ENCODE peak calls at places on chromosomes 6 and 20, in five cellular contexts. One of them, this sample, is unnamed.

GRCh38 chr6:21891065-21891464 is 297.5 kb downstream of the SOX4 start:
- DNase-seq in IMR-90: no peak
- DNase-seq in HepG2: no peak
- DNase-seq in SK-N-SH: no peak
- DNase-seq in GM12878: no peak
- DNase-seq in this sample: no peak

GRCh38 chr6:157314705-157315321 is 8.5 kb downstream of the TMEM242 start:
- DNase-seq in IMR-90: peak
- DNase-seq in HepG2: peak
- DNase-seq in SK-N-SH: peak
- DNase-seq in GM12878: peak
- DNase-seq in this sample: peak

GRCh38 chr6:151763938-151764680 is 43.4 kb upstream of the ESR1 start:
- DNase-seq in IMR-90: peak
- DNase-seq in HepG2: peak
- DNase-seq in SK-N-SH: peak
- DNase-seq in GM12878: no peak
- DNase-seq in this sample: peak

GRCh38 chr6:27672113-27672799 is 199.4 kb upstream of the ZNF184 start:
- DNase-seq in IMR-90: peak
- DNase-seq in HepG2: peak
- DNase-seq in SK-N-SH: no peak
- DNase-seq in GM12878: no peak
- DNase-seq in this sample: peak

GRCh38 chr6:154258064-154258757 is 98.4 kb downstream of the IPCEF1 start:
- DNase-seq in IMR-90: no peak
- DNase-seq in HepG2: no peak
- DNase-seq in SK-N-SH: no peak
- DNase-seq in GM12878: no peak
- DNase-seq in this sample: no peak

GRCh38 chr6:43709654-43710303 is 22.2 kb upstream of the MRPS18A start:
- DNase-seq in IMR-90: no peak
- DNase-seq in HepG2: no peak
- DNase-seq in SK-N-SH: no peak
- DNase-seq in GM12878: no peak
- DNase-seq in this sample: no peak

GRCh38 chr6:147949981-147950622 is 392.5 kb upstream of the SASH1 start:
- DNase-seq in IMR-90: peak
- DNase-seq in HepG2: no peak
- DNase-seq in SK-N-SH: no peak
- DNase-seq in GM12878: no peak
- DNase-seq in this sample: no peak

GRCh38 chr20:36845288-36845969 is 30.5 kb upstream of the TLDC2 start:
- DNase-seq in IMR-90: no peak
- DNase-seq in HepG2: no peak
- DNase-seq in SK-N-SH: no peak
- DNase-seq in GM12878: no peak
- DNase-seq in this sample: no peak

GRCh38 chr6:135498178-135498841 is 770 bp upstream of the AHI1 start:
- DNase-seq in IMR-90: peak
- DNase-seq in HepG2: peak
- DNase-seq in SK-N-SH: peak
- DNase-seq in GM12878: no peak
- DNase-seq in this sample: peak

GRCh38 chr6:108133594-108134179 is 32.1 kb upstream of the NR2E1 start:
- DNase-seq in IMR-90: peak
- DNase-seq in HepG2: peak
- DNase-seq in SK-N-SH: peak
- DNase-seq in GM12878: no peak
- DNase-seq in this sample: peak

GRCh38 chr6:76275746-76276145 is 203.3 kb upstream of the IMPG1 start:
- DNase-seq in IMR-90: no peak
- DNase-seq in HepG2: no peak
- DNase-seq in SK-N-SH: peak
- DNase-seq in GM12878: no peak
- DNase-seq in this sample: no peak

GRCh38 chr20:47733892-47734291 is 51.4 kb downstream of the SULF2 start:
- DNase-seq in IMR-90: no peak
- DNase-seq in HepG2: no peak
- DNase-seq in SK-N-SH: no peak
- DNase-seq in GM12878: no peak
- DNase-seq in this sample: no peak

GRCh38 chr6:76441850-76442249 is 369.4 kb upstream of the IMPG1 start:
- DNase-seq in IMR-90: no peak
- DNase-seq in HepG2: no peak
- DNase-seq in SK-N-SH: no peak
- DNase-seq in GM12878: no peak
- DNase-seq in this sample: no peak

GRCh38 chr6:169109381-169109780 is 144.3 kb downstream of the THBS2 start:
- DNase-seq in IMR-90: no peak
- DNase-seq in HepG2: no peak
- DNase-seq in SK-N-SH: no peak
- DNase-seq in GM12878: no peak
- DNase-seq in this sample: no peak

GRCh38 chr6:169167581-169168301 is 85.9 kb downstream of the THBS2 start:
- DNase-seq in IMR-90: peak
- DNase-seq in HepG2: no peak
- DNase-seq in SK-N-SH: peak
- DNase-seq in GM12878: no peak
- DNase-seq in this sample: no peak

GRCh38 chr6:159038914-159039884 is 5.6 kb downstream of the TAGAP start:
- DNase-seq in IMR-90: peak
- DNase-seq in HepG2: no peak
- DNase-seq in SK-N-SH: no peak
- DNase-seq in GM12878: peak
- DNase-seq in this sample: no peak

GRCh38 chr20:52446421-52447231 is 255.0 kb upstream of the ZFP64 start:
- DNase-seq in IMR-90: peak
- DNase-seq in HepG2: no peak
- DNase-seq in SK-N-SH: no peak
- DNase-seq in GM12878: no peak
- DNase-seq in this sample: no peak

GRCh38 chr20:34947336-34947735 is 8.3 kb downstream of the GSS start:
- DNase-seq in IMR-90: no peak
- DNase-seq in HepG2: no peak
- DNase-seq in SK-N-SH: no peak
- DNase-seq in GM12878: no peak
- DNase-seq in this sample: no peak
- TF ChIP-seq SMC3 in IMR-90: no peak
- TF ChIP-seq SMC3 in HepG2: no peak
- TF ChIP-seq SMC3 in SK-N-SH: no peak
- TF ChIP-seq SMC3 in GM12878: no peak
- TF ChIP-seq SMC3 in this sample: no peak

GRCh38 chr6:34196116-34196832 is 40.4 kb upstream of the HMGA1 start:
- DNase-seq in IMR-90: peak
- DNase-seq in HepG2: no peak
- DNase-seq in SK-N-SH: peak
- DNase-seq in GM12878: peak
- DNase-seq in this sample: peak
- H3K9ac ChIP-seq in IMR-90: peak
- H3K9ac ChIP-seq in HepG2: peak
- H3K9ac ChIP-seq in SK-N-SH: peak
- H3K9ac ChIP-seq in GM12878: peak
- H3K9ac ChIP-seq in this sample: peak

GRCh38 chr6:75098709-75099108 is 107.1 kb downstream of the COL12A1 start:
- DNase-seq in IMR-90: peak
- DNase-seq in HepG2: peak
- DNase-seq in SK-N-SH: no peak
- DNase-seq in GM12878: no peak
- DNase-seq in this sample: no peak

GRCh38 chr6:75108333-75108974 is 97.4 kb downstream of the COL12A1 start:
- DNase-seq in IMR-90: no peak
- DNase-seq in HepG2: no peak
- DNase-seq in SK-N-SH: no peak
- DNase-seq in GM12878: no peak
- DNase-seq in this sample: no peak

GRCh38 chr6:75107913-75108312 is 97.9 kb downstream of the COL12A1 start:
- DNase-seq in IMR-90: no peak
- DNase-seq in HepG2: no peak
- DNase-seq in SK-N-SH: no peak
- DNase-seq in GM12878: no peak
- DNase-seq in this sample: no peak

GRCh38 chr6:75101896-75102680 is 103.8 kb downstream of the COL12A1 start:
- DNase-seq in IMR-90: peak
- DNase-seq in HepG2: no peak
- DNase-seq in SK-N-SH: no peak
- DNase-seq in GM12878: no peak
- DNase-seq in this sample: no peak

GRCh38 chr6:75103411-75103810 is 102.4 kb downstream of the COL12A1 start:
- DNase-seq in IMR-90: no peak
- DNase-seq in HepG2: no peak
- DNase-seq in SK-N-SH: no peak
- DNase-seq in GM12878: no peak
- DNase-seq in this sample: no peak
- TF ChIP-seq SMC3 in IMR-90: no peak
- TF ChIP-seq SMC3 in HepG2: no peak
- TF ChIP-seq SMC3 in SK-N-SH: no peak
- TF ChIP-seq SMC3 in GM12878: no peak
- TF ChIP-seq SMC3 in this sample: no peak

GRCh38 chr20:5586720-5587119 is 163.5 kb upstream of the SHLD1 start:
- DNase-seq in IMR-90: no peak
- DNase-seq in HepG2: no peak
- DNase-seq in SK-N-SH: no peak
- DNase-seq in GM12878: no peak
- DNase-seq in this sample: no peak

GRCh38 chr20:5595744-5596143 is 154.5 kb upstream of the SHLD1 start:
- DNase-seq in IMR-90: no peak
- DNase-seq in HepG2: no peak
- DNase-seq in SK-N-SH: no peak
- DNase-seq in GM12878: no peak
- DNase-seq in this sample: no peak

GRCh38 chr20:5592165-5592564 is 158.0 kb upstream of the SHLD1 start:
- DNase-seq in IMR-90: no peak
- DNase-seq in HepG2: no peak
- DNase-seq in SK-N-SH: no peak
- DNase-seq in GM12878: no peak
- DNase-seq in this sample: no peak

GRCh38 chr20:5592823-5593761 is 157.1 kb upstream of the SHLD1 start:
- DNase-seq in IMR-90: no peak
- DNase-seq in HepG2: no peak
- DNase-seq in SK-N-SH: no peak
- DNase-seq in GM12878: no peak
- DNase-seq in this sample: no peak

GRCh38 chr20:5590899-5591298 is 159.3 kb upstream of the SHLD1 start:
- DNase-seq in IMR-90: no peak
- DNase-seq in HepG2: no peak
- DNase-seq in SK-N-SH: no peak
- DNase-seq in GM12878: no peak
- DNase-seq in this sample: no peak
- H3K9ac ChIP-seq in IMR-90: no peak
- H3K9ac ChIP-seq in HepG2: no peak
- H3K9ac ChIP-seq in SK-N-SH: no peak
- H3K9ac ChIP-seq in GM12878: no peak
- H3K9ac ChIP-seq in this sample: no peak

GRCh38 chr20:59159822-59160740 is 3.5 kb upstream of the ZNF831 start:
- DNase-seq in IMR-90: no peak
- DNase-seq in HepG2: no peak
- DNase-seq in SK-N-SH: no peak
- DNase-seq in GM12878: no peak
- DNase-seq in this sample: no peak
- TF ChIP-seq SMC3 in IMR-90: no peak
- TF ChIP-seq SMC3 in HepG2: no peak
- TF ChIP-seq SMC3 in SK-N-SH: no peak
- TF ChIP-seq SMC3 in GM12878: no peak
- TF ChIP-seq SMC3 in this sample: no peak

GRCh38 chr6:20207096-20207454 is 5.2 kb downstream of the MBOAT1 start:
- DNase-seq in IMR-90: no peak
- DNase-seq in HepG2: no peak
- DNase-seq in SK-N-SH: no peak
- DNase-seq in GM12878: no peak
- DNase-seq in this sample: no peak
- H3K9ac ChIP-seq in IMR-90: no peak
- H3K9ac ChIP-seq in HepG2: no peak
- H3K9ac ChIP-seq in SK-N-SH: no peak
- H3K9ac ChIP-seq in GM12878: peak
- H3K9ac ChIP-seq in this sample: no peak

DNA sequence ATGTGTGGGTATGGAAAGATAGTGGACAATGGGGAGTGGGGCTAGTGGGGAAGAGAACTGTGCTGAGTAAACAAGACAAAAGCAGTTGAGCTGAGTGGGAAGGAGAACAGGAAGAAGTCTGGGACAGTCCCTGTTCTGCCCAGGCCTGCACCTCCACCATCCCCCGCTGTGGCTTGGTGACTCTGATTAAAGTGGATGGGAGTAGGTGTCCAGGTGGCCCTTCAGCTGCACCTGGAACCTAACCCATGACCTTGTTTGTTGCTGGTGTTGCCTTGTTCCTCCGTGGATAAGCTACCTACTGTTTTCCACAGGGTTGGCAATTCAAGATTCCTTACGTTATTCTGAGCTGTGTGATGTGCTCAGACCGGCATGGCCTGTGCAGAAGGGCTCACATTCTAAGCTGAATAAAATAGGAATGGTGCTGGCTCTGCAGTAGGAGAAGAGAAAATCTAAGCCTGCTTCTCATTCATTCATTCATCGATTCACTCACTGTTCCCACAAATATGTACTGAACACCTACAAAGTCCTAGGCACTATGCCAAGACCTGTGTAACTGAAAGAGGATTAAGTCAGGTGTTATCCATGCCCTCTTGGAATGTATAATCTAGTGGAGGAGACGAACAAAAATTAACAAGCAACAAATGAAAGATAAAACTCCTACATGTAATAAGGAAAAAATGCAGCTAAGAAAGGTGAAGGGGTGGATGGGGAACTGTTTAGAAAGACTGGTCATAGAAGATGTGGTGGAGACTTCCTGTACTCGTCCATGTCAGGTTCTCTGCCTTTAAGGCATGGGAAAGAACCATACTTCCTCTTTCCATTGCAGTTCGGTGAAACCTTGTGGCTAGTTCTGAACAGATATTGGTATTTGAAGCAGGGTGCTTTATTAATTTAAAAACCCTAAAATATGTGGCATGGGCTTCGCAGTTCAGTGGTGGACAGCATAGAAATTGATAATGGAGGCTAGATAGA is 10.1 kb upstream of the CALHM6 start:
- DNase-seq in IMR-90: no peak
- DNase-seq in HepG2: no peak
- DNase-seq in SK-N-SH: no peak
- DNase-seq in GM12878: peak
- DNase-seq in this sample: no peak
- TF ChIP-seq SMC3 in IMR-90: no peak
- TF ChIP-seq SMC3 in HepG2: no peak
- TF ChIP-seq SMC3 in SK-N-SH: no peak
- TF ChIP-seq SMC3 in GM12878: no peak
- TF ChIP-seq SMC3 in this sample: no peak

This sample was measured in K562.